ENCODE peak calls at places on chromosomes 6 and 20, in seven cellular contexts. One of them, this sample, is unnamed.

GRCh38 chr6:56364482-56365313 is 117.3 kb upstream of the COL21A1 start:
- DNase-seq in NCI-H2081: no peak
- DNase-seq in H7: no peak
- DNase-seq in transverse colon: no peak
- DNase-seq in Kasumi-1: no peak
- DNase-seq in NCI-H1417: no peak
- DNase-seq in EL: peak
- DNase-seq in this sample: no peak

GRCh38 chr20:112396-112795 is 24.9 kb downstream of the DEFB125 start:
- DNase-seq in NCI-H2081: no peak
- DNase-seq in EL: no peak
- DNase-seq in Kasumi-1: no peak
- DNase-seq in H7: no peak
- DNase-seq in NCI-H1417: no peak
- DNase-seq in transverse colon: no peak
- DNase-seq in this sample: no peak

GRCh38 chr6:158387578-158387977 is 75.3 kb downstream of the TULP4 start:
- DNase-seq in NCI-H1417: no peak
- DNase-seq in transverse colon: no peak
- DNase-seq in NCI-H2081: no peak
- DNase-seq in Kasumi-1: no peak
- DNase-seq in H7: no peak
- DNase-seq in EL: no peak
- DNase-seq in this sample: peak

GRCh38 chr20:35601021-35601973 is 14.3 kb upstream of the SPAG4 start:
- DNase-seq in EL: peak
- DNase-seq in NCI-H1417: peak
- DNase-seq in NCI-H2081: peak
- DNase-seq in transverse colon: peak
- DNase-seq in Kasumi-1: peak
- DNase-seq in H7: peak
- DNase-seq in this sample: peak

GRCh38 chr20:20265210-20265609 is 102.7 kb upstream of the INSM1 start:
- DNase-seq in Kasumi-1: no peak
- DNase-seq in EL: no peak
- DNase-seq in H7: no peak
- DNase-seq in NCI-H2081: no peak
- DNase-seq in transverse colon: no peak
- DNase-seq in NCI-H1417: no peak
- DNase-seq in this sample: no peak

GRCh38 chr6:130981409-130981808 is 81.6 kb downstream of the EPB41L2 start:
- DNase-seq in H7: no peak
- DNase-seq in NCI-H1417: no peak
- DNase-seq in EL: peak
- DNase-seq in Kasumi-1: peak
- DNase-seq in NCI-H2081: no peak
- DNase-seq in transverse colon: no peak
- DNase-seq in this sample: no peak

GRCh38 chr6:150420428-150420827 is 51.6 kb downstream of the IYD start:
- DNase-seq in H7: no peak
- DNase-seq in NCI-H1417: no peak
- DNase-seq in NCI-H2081: no peak
- DNase-seq in EL: no peak
- DNase-seq in Kasumi-1: no peak
- DNase-seq in transverse colon: no peak
- DNase-seq in this sample: no peak

GRCh38 chr20:23924751-23925150 is 45.2 kb upstream of the CST5 start:
- DNase-seq in Kasumi-1: no peak
- DNase-seq in transverse colon: no peak
- DNase-seq in NCI-H2081: no peak
- DNase-seq in EL: no peak
- DNase-seq in NCI-H1417: no peak
- DNase-seq in H7: no peak
- DNase-seq in this sample: no peak

GRCh38 chr20:61766921-61767610 is 298.6 kb downstream of the TAF4 start:
- DNase-seq in H7: no peak
- DNase-seq in NCI-H2081: no peak
- DNase-seq in EL: no peak
- DNase-seq in Kasumi-1: no peak
- DNase-seq in transverse colon: no peak
- DNase-seq in NCI-H1417: no peak
- DNase-seq in this sample: no peak

GRCh38 chr6:154605207-154605877 is 94.9 kb upstream of the CNKSR3 start:
- DNase-seq in Kasumi-1: no peak
- DNase-seq in H7: no peak
- DNase-seq in transverse colon: no peak
- DNase-seq in NCI-H2081: peak
- DNase-seq in NCI-H1417: no peak
- DNase-seq in EL: no peak
- DNase-seq in this sample: no peak

GRCh38 chr6:16982827-16983226 is 119.0 kb upstream of the STMND1 start:
- DNase-seq in EL: peak
- DNase-seq in NCI-H2081: no peak
- DNase-seq in H7: no peak
- DNase-seq in NCI-H1417: no peak
- DNase-seq in Kasumi-1: no peak
- DNase-seq in transverse colon: no peak
- DNase-seq in this sample: no peak

GRCh38 chr20:58746551-58747399 is 54.2 kb downstream of the NPEPL1 start:
- DNase-seq in Kasumi-1: no peak
- DNase-seq in EL: no peak
- DNase-seq in NCI-H2081: no peak
- DNase-seq in H7: no peak
- DNase-seq in NCI-H1417: no peak
- DNase-seq in transverse colon: no peak
- DNase-seq in this sample: no peak

GRCh38 chr6:151372164-151372563 is 19.2 kb downstream of the ZBTB2 start:
- DNase-seq in H7: no peak
- DNase-seq in transverse colon: no peak
- DNase-seq in EL: no peak
- DNase-seq in Kasumi-1: no peak
- DNase-seq in NCI-H2081: no peak
- DNase-seq in NCI-H1417: no peak
- DNase-seq in this sample: no peak

GRCh38 chr6:152651986-152652385 is 14.8 kb upstream of the SYNE1 start:
- DNase-seq in NCI-H1417: no peak
- DNase-seq in H7: no peak
- DNase-seq in NCI-H2081: no peak
- DNase-seq in transverse colon: no peak
- DNase-seq in Kasumi-1: no peak
- DNase-seq in EL: no peak
- DNase-seq in this sample: no peak

GRCh38 chr20:32564921-32565734 is 20.0 kb downstream of the NOL4L start:
- DNase-seq in transverse colon: peak
- DNase-seq in EL: no peak
- DNase-seq in NCI-H1417: no peak
- DNase-seq in H7: peak
- DNase-seq in NCI-H2081: no peak
- DNase-seq in Kasumi-1: no peak
- DNase-seq in this sample: no peak

This sample was measured in NCI-H2171 treated with DMSO at 0.1 percent for 48 hours.